ENCODE peak calls at places on chromosomes 11 and 22, in six cellular contexts. One of them, this sample, is unnamed.

GRCh38 chr11:67293090-67293489 is 4.0 kb downstream of the ANKRD13D start:
- DNase-seq in transverse colon: no peak
- DNase-seq in body of pancreas: no peak
- DNase-seq in uterus: no peak
- DNase-seq in lower leg skin: no peak
- DNase-seq in sigmoid colon: no peak
- DNase-seq in this sample: no peak

GRCh38 chr11:101582242-101583052 is 1.4 kb downstream of the TRPC6 start:
- DNase-seq in body of pancreas: no peak
- DNase-seq in transverse colon: no peak
- DNase-seq in lower leg skin: no peak
- DNase-seq in uterus: peak; percentile 17
- DNase-seq in sigmoid colon: no peak
- DNase-seq in this sample: no peak

GRCh38 chr11:32385998-32386397 is 49.3 kb downstream of the WT1 start:
- DNase-seq in body of pancreas: no peak
- DNase-seq in sigmoid colon: no peak
- DNase-seq in transverse colon: peak; percentile 24
- DNase-seq in uterus: peak; percentile 61
- DNase-seq in lower leg skin: no peak
- DNase-seq in this sample: peak; percentile 56

GRCh38 chr11:7311903-7312302 is 60.2 kb downstream of the SYT9 start:
- DNase-seq in sigmoid colon: no peak
- DNase-seq in transverse colon: no peak
- DNase-seq in lower leg skin: no peak
- DNase-seq in body of pancreas: no peak
- DNase-seq in uterus: no peak
- DNase-seq in this sample: no peak

GRCh38 chr22:22026157-22026831 is 43.7 kb upstream of the TOP3B start:
- DNase-seq in uterus: no peak
- DNase-seq in body of pancreas: no peak
- DNase-seq in sigmoid colon: no peak
- DNase-seq in lower leg skin: no peak
- DNase-seq in transverse colon: no peak
- DNase-seq in this sample: no peak

GRCh38 chr11:2150206-2150847 is 10.7 kb downstream of the INS start:
- DNase-seq in lower leg skin: no peak
- DNase-seq in body of pancreas: no peak
- DNase-seq in transverse colon: no peak
- DNase-seq in uterus: no peak
- DNase-seq in sigmoid colon: no peak
- DNase-seq in this sample: no peak

GRCh38 chr11:79117488-79117887 is 323.3 kb downstream of the TENM4 start:
- DNase-seq in transverse colon: no peak
- DNase-seq in lower leg skin: no peak
- DNase-seq in sigmoid colon: no peak
- DNase-seq in uterus: no peak
- DNase-seq in body of pancreas: no peak
- DNase-seq in this sample: no peak

GRCh38 chr11:64789331-64790204 is 11.2 kb upstream of the SF1 start:
- DNase-seq in body of pancreas: no peak
- DNase-seq in transverse colon: no peak
- DNase-seq in sigmoid colon: peak; percentile 64
- DNase-seq in uterus: no peak
- DNase-seq in lower leg skin: no peak
- DNase-seq in this sample: no peak

GRCh38 chr11:75406338-75406777 is 7.0 kb downstream of the RPS3 start:
- DNase-seq in body of pancreas: no peak
- DNase-seq in lower leg skin: no peak
- DNase-seq in uterus: no peak
- DNase-seq in sigmoid colon: no peak
- DNase-seq in transverse colon: no peak
- DNase-seq in this sample: no peak

GRCh38 chr22:37226514-37226913 is 14.2 kb upstream of the SSTR3 start:
- DNase-seq in body of pancreas: no peak
- DNase-seq in lower leg skin: no peak
- DNase-seq in uterus: no peak
- DNase-seq in transverse colon: no peak
- DNase-seq in sigmoid colon: no peak
- DNase-seq in this sample: no peak

GRCh38 chr11:62427630-62428233 is 8.9 kb downstream of the SCGB1A1 start:
- DNase-seq in lower leg skin: no peak
- DNase-seq in sigmoid colon: no peak
- DNase-seq in transverse colon: no peak
- DNase-seq in uterus: no peak
- DNase-seq in body of pancreas: no peak
- DNase-seq in this sample: no peak

GRCh38 chr11:8047382-8047781 is 33.6 kb upstream of the TUB start:
- DNase-seq in lower leg skin: no peak
- DNase-seq in transverse colon: no peak
- DNase-seq in uterus: no peak
- DNase-seq in sigmoid colon: no peak
- DNase-seq in body of pancreas: no peak
- DNase-seq in this sample: no peak

GRCh38 chr11:10693509-10694071 is at the start of gene IRAG1:
- DNase-seq in lower leg skin: peak; percentile 18
- DNase-seq in uterus: peak; percentile 78
- DNase-seq in transverse colon: peak; percentile 37
- DNase-seq in body of pancreas: peak; percentile 12
- DNase-seq in sigmoid colon: peak; percentile 92
- DNase-seq in this sample: no peak

GRCh38 chr22:23036684-23037428 is 33.5 kb upstream of the GNAZ start:
- DNase-seq in body of pancreas: peak; percentile 12
- DNase-seq in sigmoid colon: no peak
- DNase-seq in transverse colon: no peak
- DNase-seq in lower leg skin: no peak
- DNase-seq in uterus: no peak
- DNase-seq in this sample: peak; percentile 15

GRCh38 chr11:134120143-134120850 is 51.4 kb downstream of the JAM3 start:
- DNase-seq in transverse colon: peak; percentile 39
- DNase-seq in uterus: peak; percentile 80
- DNase-seq in body of pancreas: peak; percentile 13
- DNase-seq in sigmoid colon: peak; percentile 91
- DNase-seq in lower leg skin: peak; percentile 28
- DNase-seq in this sample: no peak

GRCh38 chr11:121741954-121742361 is 289.2 kb upstream of the SORL1-AS1 start:
- DNase-seq in body of pancreas: peak; percentile 21
- DNase-seq in uterus: peak; percentile 86
- DNase-seq in transverse colon: peak; percentile 48
- DNase-seq in lower leg skin: peak; percentile 30
- DNase-seq in sigmoid colon: peak; percentile 94
- DNase-seq in this sample: no peak

GRCh38 chr11:73950869-73951710 is at the start of gene DNAJB13:
- DNase-seq in body of pancreas: peak; percentile 46
- DNase-seq in uterus: peak; percentile 25
- DNase-seq in transverse colon: peak; percentile 44
- DNase-seq in lower leg skin: no peak
- DNase-seq in sigmoid colon: peak; percentile 33
- DNase-seq in this sample: peak; percentile 90

GRCh38 chr22:38461414-38462081 is 6.3 kb upstream of the KDELR3 start:
- DNase-seq in transverse colon: peak; percentile 79
- DNase-seq in sigmoid colon: peak; percentile 85
- DNase-seq in lower leg skin: peak; percentile 50
- DNase-seq in body of pancreas: peak; percentile 89
- DNase-seq in uterus: peak; percentile 59
- DNase-seq in this sample: peak; percentile 82

GRCh38 chr11:79150966-79151365 is 289.9 kb downstream of the TENM4 start:
- DNase-seq in lower leg skin: no peak
- DNase-seq in transverse colon: no peak
- DNase-seq in sigmoid colon: no peak
- DNase-seq in uterus: no peak
- DNase-seq in body of pancreas: no peak
- DNase-seq in this sample: peak; percentile 13

GRCh38 chr11:132072044-132072879 is 701.8 kb downstream of the NTM start:
- DNase-seq in uterus: no peak
- DNase-seq in lower leg skin: no peak
- DNase-seq in body of pancreas: no peak
- DNase-seq in transverse colon: no peak
- DNase-seq in sigmoid colon: no peak
- DNase-seq in this sample: peak; percentile 48

GRCh38 chr22:48146426-48146825 is 1384.0 kb downstream of the TBC1D22A start:
- DNase-seq in lower leg skin: no peak
- DNase-seq in sigmoid colon: no peak
- DNase-seq in uterus: no peak
- DNase-seq in body of pancreas: no peak
- DNase-seq in transverse colon: no peak
- DNase-seq in this sample: no peak

GRCh38 chr11:98732947-98733346 is 287.8 kb upstream of the CNTN5 start:
- DNase-seq in lower leg skin: no peak
- DNase-seq in body of pancreas: no peak
- DNase-seq in transverse colon: no peak
- DNase-seq in uterus: no peak
- DNase-seq in sigmoid colon: no peak
- DNase-seq in this sample: no peak

GRCh38 chr11:125084057-125084416 is 20.9 kb downstream of the SLC37A2 start:
- DNase-seq in transverse colon: no peak
- DNase-seq in uterus: no peak
- DNase-seq in lower leg skin: no peak
- DNase-seq in body of pancreas: no peak
- DNase-seq in sigmoid colon: peak; percentile 55
- DNase-seq in this sample: no peak

GRCh38 chr11:67698247-67698646 is 23.8 kb upstream of the ALDH3B2 start:
- DNase-seq in lower leg skin: no peak
- DNase-seq in body of pancreas: no peak
- DNase-seq in uterus: no peak
- DNase-seq in transverse colon: no peak
- DNase-seq in sigmoid colon: no peak
- DNase-seq in this sample: no peak

GRCh38 chr11:79487412-79487811 is 46.6 kb upstream of the TENM4 start:
- DNase-seq in lower leg skin: no peak
- DNase-seq in uterus: no peak
- DNase-seq in transverse colon: no peak
- DNase-seq in body of pancreas: no peak
- DNase-seq in sigmoid colon: no peak
- DNase-seq in this sample: no peak

DNA sequence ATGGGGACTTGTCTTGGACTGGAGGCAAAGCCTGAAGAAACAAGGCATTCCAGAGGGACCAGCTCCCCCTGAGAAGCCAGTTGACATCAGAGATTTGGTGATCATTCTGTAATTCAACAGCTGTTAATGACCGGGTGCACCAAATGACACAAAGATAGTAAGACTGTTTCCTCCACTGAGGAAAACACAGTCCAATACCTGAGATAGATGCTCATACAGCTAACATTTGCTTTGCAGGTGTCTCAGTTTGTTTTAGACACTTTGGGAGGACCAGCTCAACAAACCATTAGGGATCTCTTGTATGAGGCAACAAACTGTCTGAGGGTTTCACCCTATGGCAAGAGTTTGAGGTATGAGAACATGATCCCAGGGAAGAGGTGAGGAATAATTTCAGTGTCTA is 237.2 kb upstream of the PLET1 start:
- DNase-seq in lower leg skin: no peak
- DNase-seq in body of pancreas: no peak
- DNase-seq in sigmoid colon: no peak
- DNase-seq in transverse colon: no peak
- DNase-seq in uterus: no peak
- DNase-seq in this sample: no peak
- TF ChIP-seq POLR2A in lower leg skin: no peak
- TF ChIP-seq POLR2A in body of pancreas: no peak
- TF ChIP-seq POLR2A in sigmoid colon: no peak
- TF ChIP-seq POLR2A in transverse colon: no peak
- TF ChIP-seq POLR2A in uterus: no peak
- TF ChIP-seq POLR2A in this sample: no peak

DNA sequence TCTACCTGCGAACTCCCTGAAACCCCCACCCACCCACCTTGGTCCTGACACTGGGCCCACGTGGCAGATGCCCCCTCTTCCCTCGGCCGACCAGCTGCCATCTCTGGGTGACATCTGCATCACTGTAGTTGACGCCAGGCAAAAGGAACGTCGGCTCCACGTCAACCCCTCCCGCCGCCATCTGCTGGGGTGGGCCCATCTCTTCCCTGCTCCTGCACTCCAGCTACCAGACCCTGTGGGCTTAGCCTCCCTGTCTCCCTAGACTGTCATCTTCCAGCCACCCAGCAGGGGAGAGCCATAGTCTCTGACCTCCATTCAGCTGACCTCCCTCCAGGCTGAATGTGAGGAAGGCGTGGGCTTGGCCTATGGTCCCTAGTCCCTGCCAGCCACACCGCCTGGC is 21.3 kb downstream of the CHID1 start:
- DNase-seq in uterus: no peak
- DNase-seq in sigmoid colon: no peak
- DNase-seq in transverse colon: no peak
- DNase-seq in body of pancreas: no peak
- DNase-seq in lower leg skin: no peak
- DNase-seq in this sample: no peak
- TF ChIP-seq POLR2A in uterus: no peak
- TF ChIP-seq POLR2A in sigmoid colon: no peak
- TF ChIP-seq POLR2A in transverse colon: no peak
- TF ChIP-seq POLR2A in body of pancreas: no peak
- TF ChIP-seq POLR2A in lower leg skin: no peak
- TF ChIP-seq POLR2A in this sample: no peak

GRCh38 chr11:110096369-110096976 is 3.3 kb downstream of the ZC3H12C start:
- DNase-seq in body of pancreas: no peak
- DNase-seq in transverse colon: no peak
- DNase-seq in uterus: no peak
- DNase-seq in lower leg skin: no peak
- DNase-seq in sigmoid colon: no peak
- DNase-seq in this sample: no peak
- TF ChIP-seq POLR2A in body of pancreas: no peak
- TF ChIP-seq POLR2A in transverse colon: no peak
- TF ChIP-seq POLR2A in uterus: no peak
- TF ChIP-seq POLR2A in lower leg skin: no peak
- TF ChIP-seq POLR2A in sigmoid colon: no peak
- TF ChIP-seq POLR2A in this sample: no peak

DNA sequence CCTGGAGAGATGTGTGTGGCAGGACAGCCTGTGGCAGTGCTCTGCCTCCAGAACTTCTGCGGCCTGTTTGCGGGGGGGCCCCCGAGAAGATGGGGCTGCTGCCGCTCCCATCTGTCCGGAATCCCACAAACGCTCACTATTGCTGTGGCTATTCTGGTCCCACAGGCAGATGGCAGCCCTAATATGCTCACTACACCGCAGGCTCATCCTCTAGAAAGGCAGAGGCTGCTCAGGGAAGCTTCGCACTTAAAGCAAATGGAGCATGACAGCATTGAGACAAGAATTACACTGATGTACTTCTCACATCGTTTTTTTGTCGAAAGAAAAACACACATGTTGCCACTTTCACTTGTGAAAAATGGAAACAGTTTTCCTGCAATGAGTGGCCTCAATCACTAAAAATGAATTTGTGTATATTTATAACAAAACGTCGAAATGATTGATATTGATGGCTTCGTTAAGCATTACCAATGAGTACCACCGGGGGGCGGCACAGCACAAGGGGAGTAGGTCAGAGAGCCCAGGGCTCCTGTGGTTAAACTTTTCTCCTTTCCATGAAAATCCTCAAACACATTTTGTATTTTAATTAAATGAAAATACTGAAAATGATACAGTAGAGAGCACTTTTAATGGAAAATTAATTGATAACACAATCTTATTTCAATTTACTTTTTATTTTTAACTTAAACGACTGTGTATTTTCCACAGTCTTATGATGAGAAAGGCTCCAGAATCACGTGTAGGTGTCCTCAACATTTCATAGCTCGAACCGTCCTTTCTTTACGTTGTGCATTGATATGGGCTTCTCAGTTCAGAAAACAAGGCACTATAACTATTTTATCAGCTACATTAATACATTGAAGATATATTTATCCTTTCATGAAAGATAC is 69.1 kb downstream of the CTTN start:
- DNase-seq in sigmoid colon: no peak
- DNase-seq in body of pancreas: peak; percentile 70
- DNase-seq in uterus: peak; percentile 22
- DNase-seq in lower leg skin: peak; percentile 43
- DNase-seq in transverse colon: peak; percentile 58
- DNase-seq in this sample: peak; percentile 50
- TF ChIP-seq POLR2A in sigmoid colon: no peak
- TF ChIP-seq POLR2A in body of pancreas: no peak
- TF ChIP-seq POLR2A in uterus: no peak
- TF ChIP-seq POLR2A in lower leg skin: no peak
- TF ChIP-seq POLR2A in transverse colon: no peak
- TF ChIP-seq POLR2A in this sample: no peak